ENCODE peak calls at places on chromosomes 7 and 10, in ten cellular contexts. W is nephron progenitor cell, H is astrocyte of the spinal cord, Q is choroid plexus epithelial cell, T is astrocyte, V is BE2C, S is IMR-90, X is heart right ventricle, D is upper lobe of left lung, C is mammary epithelial cell. E is an unnamed sample.

GRCh38 chr10:48233643-48234042 is 40.9 kb downstream of the FRMPD2 start:
- DNase-seq in C (no peak), T (no peak), W (no peak), V (no peak), D (no peak), S (no peak), Q (no peak), H (no peak), X (no peak), E (no peak)

GRCh38 chr10:68153473-68154210 is 44.4 kb downstream of the MYPN start:
- DNase-seq in D (no peak), W (no peak), Q (peak), T (peak), V (peak), H (peak), C (peak), S (peak), X (peak), E (peak)

GRCh38 chr10:79385392-79385795 is 38.1 kb downstream of the PPIF start:
- DNase-seq in S (no peak), V (no peak), X (no peak), W (no peak), T (no peak), C (no peak), Q (no peak), D (no peak), H (no peak), E (no peak)

GRCh38 chr10:34494012-34494411 is 321.1 kb downstream of the PARD3 start:
- DNase-seq in Q (peak), D (no peak), W (no peak), H (no peak), V (no peak), S (peak), C (peak), T (peak), X (no peak), E (no peak)

GRCh38 chr10:76779163-76779820 is 858.3 kb downstream of the KCNMA1 start:
- DNase-seq in S (peak), T (peak), W (no peak), Q (peak), V (no peak), C (no peak), D (no peak), X (no peak), H (peak), E (peak)

GRCh38 chr7:110386006-110386405 is 704.9 kb upstream of the LRRN3 start:
- DNase-seq in D (no peak), T (no peak), H (no peak), Q (no peak), C (peak), V (no peak), X (no peak), W (no peak), S (no peak), E (no peak)

GRCh38 chr10:3287566-3288445 is 115.2 kb upstream of the PITRM1 start:
- DNase-seq in C (no peak), T (no peak), D (peak), Q (no peak), V (peak), S (no peak), X (no peak), W (no peak), H (no peak), E (no peak)

GRCh38 chr10:43940898-43941777 is 292.5 kb upstream of the ZNF32 start:
- DNase-seq in T (no peak), S (no peak), V (no peak), H (no peak), C (no peak), Q (no peak), X (no peak), W (no peak), D (no peak), E (no peak)

GRCh38 chr7:40885503-40885902 is 750.7 kb downstream of the SUGCT start:
- DNase-seq in Q (peak), H (peak), T (peak), D (no peak), S (peak), C (peak), X (no peak), V (no peak), W (no peak), E (peak)

GRCh38 chr7:778271-778967 is 51.3 kb upstream of the PRKAR1B start:
- DNase-seq in V (no peak), W (no peak), S (peak), D (peak), X (no peak), Q (no peak), T (no peak), C (no peak), H (peak), E (no peak)

GRCh38 chr7:16431646-16432424 is 10.5 kb upstream of the CRPPA start:
- DNase-seq in H (peak), T (no peak), V (peak), Q (peak), D (no peak), S (no peak), X (peak), W (no peak), C (peak), E (peak)

GRCh38 chr7:75931676-75932075 is 16.7 kb downstream of the POR start:
- DNase-seq in X (no peak), T (no peak), S (no peak), D (no peak), Q (no peak), C (no peak), H (no peak), W (no peak), V (no peak), E (no peak)

GRCh38 chr7:14937580-14937979 is 35.0 kb upstream of the DGKB start:
- DNase-seq in X (no peak), Q (no peak), W (no peak), S (no peak), D (no peak), C (no peak), H (no peak), V (no peak), T (no peak), E (no peak)

GRCh38 chr7:14936530-14936929 is 34.0 kb upstream of the DGKB start:
- DNase-seq in D (no peak), C (no peak), V (no peak), X (peak), H (peak), T (peak), W (peak), S (peak), Q (peak), E (no peak)

GRCh38 chr7:14934831-14935230 is 32.3 kb upstream of the DGKB start:
- DNase-seq in Q (no peak), T (no peak), D (no peak), C (no peak), X (no peak), W (no peak), S (no peak), V (no peak), H (no peak), E (no peak)

DNA sequence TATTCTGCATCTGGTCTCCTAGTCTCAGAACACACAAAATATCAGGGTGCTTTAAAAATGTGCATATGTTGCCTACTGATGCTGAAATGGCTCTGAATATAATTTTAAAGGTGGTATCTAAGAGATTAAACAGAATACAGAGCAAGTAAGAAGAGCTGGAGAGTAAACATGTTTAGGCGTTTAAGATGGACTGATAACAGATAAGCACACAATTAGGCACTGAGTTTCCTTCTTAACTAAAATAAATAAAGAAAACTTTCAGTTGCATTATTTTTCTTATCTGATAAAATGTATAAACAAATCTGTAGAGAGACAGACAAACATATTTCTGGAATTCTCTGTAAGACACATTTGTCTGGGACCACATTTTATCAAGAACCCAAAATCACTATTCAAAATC is 35.6 kb upstream of the DGKB start:
- DNase-seq in X (no peak), H (no peak), C (no peak), T (no peak), V (no peak), D (no peak), Q (no peak), W (no peak), S (no peak), E (no peak)
- TF ChIP-seq CTCF in X (no peak), H (no peak), C (no peak), T (no peak), V (no peak), D (no peak), Q (no peak), W (no peak), S (no peak), E (no peak)

DNA sequence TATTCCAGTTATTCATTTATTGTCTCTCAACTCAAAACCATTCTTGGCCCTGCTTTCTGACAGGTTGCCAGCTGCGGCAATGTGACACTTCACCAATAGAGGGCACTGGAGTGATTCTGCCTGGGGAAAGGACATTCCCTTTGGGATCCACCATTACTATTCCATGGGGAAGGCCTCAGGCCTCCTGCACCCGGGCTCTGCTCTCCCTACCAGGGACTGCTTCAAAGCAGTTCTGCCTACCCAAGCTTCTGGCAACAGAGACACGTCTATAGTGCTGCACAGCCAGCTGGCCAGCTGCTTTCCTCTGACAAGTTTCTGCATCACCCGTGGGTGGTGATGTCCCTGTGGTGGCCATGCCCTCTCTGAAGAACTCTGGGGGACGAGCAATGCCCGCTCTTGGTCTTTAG is 163.9 kb downstream of the ELMO1 start:
- DNase-seq in V (peak), C (peak), W (peak), S (no peak), Q (peak), X (peak), D (no peak), H (no peak), T (no peak), E (no peak)
- TF ChIP-seq CTCF in V (peak), C (peak), W (peak), S (no peak), Q (peak), X (peak), D (peak), H (peak), T (peak), E (peak)

DNA sequence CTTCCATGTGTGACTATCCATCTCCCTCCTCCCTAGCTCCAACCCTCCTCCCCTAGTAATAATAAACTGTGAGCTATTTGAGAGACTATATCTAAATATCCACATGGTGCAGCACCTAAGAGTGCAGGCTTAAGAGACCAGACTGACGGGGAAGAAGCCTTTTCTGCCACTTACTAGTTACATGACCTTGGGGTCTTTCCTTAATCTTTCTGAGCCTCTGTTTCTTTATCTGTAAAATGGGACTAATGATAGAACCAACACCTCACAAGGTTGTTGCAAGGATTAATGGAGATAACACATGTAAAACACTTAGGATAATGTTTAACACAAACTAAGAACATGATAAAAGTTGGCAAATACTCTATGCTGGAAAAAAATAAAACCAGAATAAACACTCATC is 37.1 kb upstream of the FBXW4 start:
- DNase-seq in T (no peak), W (no peak), Q (no peak), V (no peak), C (no peak), H (no peak), D (no peak), S (no peak), X (no peak), E (no peak)
- TF ChIP-seq CTCF in T (no peak), W (no peak), Q (no peak), V (no peak), C (no peak), H (no peak), D (no peak), S (no peak), X (no peak), E (no peak)

GRCh38 chr7:20404371-20404770 is 73.7 kb downstream of the ITGB8 start:
- DNase-seq in H (no peak), S (no peak), D (no peak), V (peak), C (no peak), T (no peak), W (no peak), X (no peak), Q (no peak), E (no peak)

GRCh38 chr7:20403356-20403755 is 72.7 kb downstream of the ITGB8 start:
- DNase-seq in Q (peak), T (no peak), C (no peak), S (no peak), V (peak), X (peak), H (no peak), W (no peak), D (no peak), E (no peak)

GRCh38 chr7:20407585-20408466 is 77.1 kb downstream of the ITGB8 start:
- DNase-seq in T (peak), S (peak), C (peak), X (peak), H (peak), W (no peak), V (peak), Q (peak), D (no peak), E (peak)

GRCh38 chr7:20399516-20399915 is 68.8 kb downstream of the ITGB8 start:
- DNase-seq in D (no peak), Q (no peak), T (peak), C (peak), X (no peak), S (peak), H (no peak), V (no peak), W (no peak), E (no peak)

DNA sequence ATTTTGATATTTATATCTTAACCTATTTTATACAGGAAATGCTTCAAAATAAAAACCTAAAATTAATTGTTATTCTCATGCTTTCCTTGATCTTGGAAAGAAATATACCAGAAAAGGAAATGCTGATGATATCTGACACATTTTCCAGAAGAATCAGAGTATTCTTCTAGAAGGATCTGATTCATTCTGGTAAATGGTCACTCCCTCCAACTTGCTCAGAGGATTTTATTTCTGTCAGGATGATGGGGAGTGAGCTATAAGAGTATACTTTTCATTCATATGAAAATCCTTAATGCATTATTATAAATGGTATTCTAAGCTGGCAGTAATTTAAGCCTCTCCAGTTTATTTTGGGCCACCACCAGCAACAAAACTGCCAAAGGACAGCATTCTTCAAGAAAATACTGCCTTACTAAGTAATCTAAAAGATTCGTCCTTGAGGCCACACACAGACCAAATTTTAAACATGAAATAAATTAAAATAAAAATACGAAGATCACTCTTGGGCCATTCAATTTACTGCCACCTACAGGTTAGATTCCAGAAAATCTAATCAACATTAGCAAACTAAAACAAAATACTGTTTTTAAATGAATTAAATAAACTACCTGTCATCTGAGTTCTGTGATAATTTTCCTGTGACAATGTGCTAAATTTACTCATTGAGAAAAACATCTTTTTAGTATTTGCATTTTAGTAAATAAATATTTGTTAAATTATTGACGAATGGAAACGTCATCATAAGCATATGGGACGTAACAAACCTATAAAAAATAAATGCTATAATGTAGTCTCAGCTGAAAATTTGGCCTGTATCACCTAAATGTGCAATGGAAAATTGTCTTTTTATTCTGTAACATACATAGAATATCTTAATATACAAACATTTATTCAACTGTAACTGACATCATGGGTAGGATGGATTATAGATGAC is 71.9 kb downstream of the ITGB8 start:
- DNase-seq in X (no peak), H (no peak), S (peak), T (no peak), C (no peak), D (no peak), V (no peak), Q (peak), W (no peak), E (no peak)
- TF ChIP-seq CTCF in X (peak), H (peak), S (peak), T (peak), C (peak), D (no peak), V (peak), Q (peak), W (no peak), E (peak)

E was measured in HFFc6.